ENCODE peak calls at places on chromosomes 3 and 15, in ten cellular contexts. K is pulmonary artery endothelial cell; L is activated T-cell treated with anti-CD3 and anti-CD28 coated beads, Interleukin-2, amount 50 U/mL, for 48 hours; Q is T-cell; F is GM06990; M is astrocyte of the cerebellum; P is HTR-8/SVneo; Z is NCI-H510A; R is left ventricle myocardium inferior; C is AG08395. H is an unnamed sample.

GRCh38 chr3:16203031-16203430 is 28.6 kb downstream of the GALNT15 start:
- DNase-seq in K (no peak), L (peak), Q (no peak), F (no peak), M (peak), P (no peak), Z (no peak), R (no peak), C (peak), H (peak)

GRCh38 chr15:60000824-60001641 is 3.1 kb upstream of the FOXB1 start:
- DNase-seq in K (no peak), L (no peak), Q (no peak), F (no peak), M (no peak), P (no peak), Z (no peak), R (no peak), C (no peak), H (no peak)

GRCh38 chr3:143859465-143860203 is 11.4 kb upstream of the SLC9A9 start:
- DNase-seq in K (no peak), L (no peak), Q (no peak), F (no peak), M (no peak), P (no peak), Z (no peak), R (no peak), C (no peak), H (no peak)

GRCh38 chr3:177934001-177934891 is 602.0 kb upstream of the KCNMB2 start:
- DNase-seq in K (no peak), L (no peak), Q (no peak), F (no peak), M (peak), P (peak), Z (no peak), R (no peak), C (peak), H (peak)

GRCh38 chr3:194994551-194994981 is 276.4 kb downstream of the XXYLT1 start:
- DNase-seq in K (no peak), L (no peak), Q (no peak), F (no peak), M (no peak), P (no peak), Z (no peak), R (no peak), C (no peak), H (no peak)

GRCh38 chr15:49314729-49315128 is 108.3 kb upstream of the FGF7 start:
- DNase-seq in K (no peak), L (no peak), Q (no peak), F (no peak), M (no peak), P (no peak), Z (no peak), R (peak), C (no peak), H (no peak)

GRCh38 chr3:99842826-99843589 is 25.3 kb downstream of the CMSS1 start:
- DNase-seq in K (peak), L (no peak), Q (no peak), F (no peak), M (peak), P (peak), Z (no peak), R (no peak), C (peak), H (peak)

GRCh38 chr15:93017521-93017920 is 71.5 kb downstream of the RGMA start:
- DNase-seq in K (no peak), L (no peak), Q (no peak), F (no peak), M (no peak), P (no peak), Z (no peak), R (no peak), C (no peak), H (no peak)

GRCh38 chr3:13669457-13669856 is 120.5 kb downstream of the FBLN2 start:
- DNase-seq in K (no peak), L (no peak), Q (no peak), F (no peak), M (no peak), P (no peak), Z (no peak), R (no peak), C (no peak), H (no peak)

GRCh38 chr3:8885806-8886205 is 77.5 kb downstream of the RAD18 start:
- DNase-seq in K (no peak), L (no peak), Q (no peak), F (no peak), M (no peak), P (no peak), Z (no peak), R (no peak), C (no peak), H (no peak)

H was measured in RCC 7860.